ENCODE peak calls at places on chromosomes 5 and 9, in five cellular contexts. One of them, this sample, is unnamed. For H3K4me1, the result is how much of the 10 kb centered on the place peaks cover.

GRCh38 chr9:35795701-35796100 is 4.3 kb downstream of the NPR2 start:
- DNase-seq in kidney: no peak
- DNase-seq in thyroid gland: no peak
- DNase-seq in ascending aorta: no peak
- DNase-seq in stomach: no peak
- DNase-seq in this sample: no peak

GRCh38 chr5:10532421-10532820 is 31.4 kb upstream of the ANKRD33B start:
- DNase-seq in kidney: peak
- DNase-seq in thyroid gland: no peak
- DNase-seq in ascending aorta: no peak
- DNase-seq in stomach: no peak
- DNase-seq in this sample: no peak

GRCh38 chr5:32276173-32276853 is 36.4 kb downstream of the MTMR12 start:
- DNase-seq in kidney: no peak
- DNase-seq in thyroid gland: no peak
- DNase-seq in ascending aorta: no peak
- DNase-seq in stomach: no peak
- DNase-seq in this sample: peak

GRCh38 chr9:692636-693459 is 148.6 kb upstream of the DMRT1 start:
- DNase-seq in kidney: no peak
- DNase-seq in thyroid gland: no peak
- DNase-seq in ascending aorta: no peak
- DNase-seq in stomach: no peak
- DNase-seq in this sample: no peak

GRCh38 chr5:171907731-171908343 is 98.6 kb downstream of the FBXW11 start:
- DNase-seq in kidney: no peak
- DNase-seq in thyroid gland: peak
- DNase-seq in ascending aorta: no peak
- DNase-seq in stomach: peak
- DNase-seq in this sample: peak

GRCh38 chr9:135020481-135021392 is 66.7 kb upstream of the OLFM1 start:
- DNase-seq in kidney: peak
- DNase-seq in thyroid gland: no peak
- DNase-seq in ascending aorta: no peak
- DNase-seq in stomach: no peak
- DNase-seq in this sample: no peak

GRCh38 chr5:472076-472655 is 29.2 kb downstream of the EXOC3 start:
- DNase-seq in kidney: peak
- DNase-seq in thyroid gland: peak
- DNase-seq in ascending aorta: no peak
- DNase-seq in stomach: peak
- DNase-seq in this sample: peak

GRCh38 chr5:145588113-145588512 is 247.0 kb downstream of the PRELID2 start:
- DNase-seq in kidney: no peak
- DNase-seq in thyroid gland: no peak
- DNase-seq in ascending aorta: no peak
- DNase-seq in stomach: no peak
- DNase-seq in this sample: no peak

GRCh38 chr9:127027694-127028093 is 94.7 kb downstream of the ANGPTL2 start:
- DNase-seq in kidney: no peak
- DNase-seq in thyroid gland: no peak
- DNase-seq in ascending aorta: no peak
- DNase-seq in stomach: no peak
- DNase-seq in this sample: no peak

GRCh38 chr5:3709724-3710348 is 114.2 kb downstream of the IRX1 start:
- DNase-seq in kidney: no peak
- DNase-seq in thyroid gland: no peak
- DNase-seq in ascending aorta: no peak
- DNase-seq in stomach: no peak
- DNase-seq in this sample: no peak

GRCh38 chr9:131393622-131394463 is at the start of gene PRRC2B:
- DNase-seq in kidney: peak
- DNase-seq in thyroid gland: peak
- DNase-seq in ascending aorta: no peak
- DNase-seq in stomach: peak
- DNase-seq in this sample: peak

GRCh38 chr9:114696814-114697544 is 15.0 kb upstream of the TEX48 start:
- DNase-seq in kidney: no peak
- DNase-seq in thyroid gland: no peak
- DNase-seq in ascending aorta: no peak
- DNase-seq in stomach: no peak
- DNase-seq in this sample: no peak

GRCh38 chr9:118987167-118987566 is 382.1 kb downstream of the BRINP1 start:
- DNase-seq in kidney: no peak
- DNase-seq in thyroid gland: no peak
- DNase-seq in ascending aorta: no peak
- DNase-seq in stomach: no peak
- DNase-seq in this sample: no peak

GRCh38 chr5:146794326-146795029 is 84.1 kb downstream of the PPP2R2B start:
- DNase-seq in kidney: no peak
- DNase-seq in thyroid gland: no peak
- DNase-seq in ascending aorta: no peak
- DNase-seq in stomach: no peak
- DNase-seq in this sample: no peak

GRCh38 chr9:85702881-85703280 is 38.9 kb downstream of the AGTPBP1 start:
- DNase-seq in kidney: no peak
- DNase-seq in thyroid gland: no peak
- DNase-seq in ascending aorta: no peak
- DNase-seq in stomach: no peak
- DNase-seq in this sample: peak

GRCh38 chr9:121359358-121360294 is 10.4 kb downstream of the STOM start:
- DNase-seq in kidney: no peak
- DNase-seq in thyroid gland: no peak
- DNase-seq in ascending aorta: no peak
- DNase-seq in stomach: no peak
- DNase-seq in this sample: no peak

GRCh38 chr5:143001764-143002351 is 231.7 kb downstream of the ARHGAP26 start:
- DNase-seq in kidney: no peak
- DNase-seq in thyroid gland: no peak
- DNase-seq in ascending aorta: no peak
- DNase-seq in stomach: no peak
- DNase-seq in this sample: peak

DNA sequence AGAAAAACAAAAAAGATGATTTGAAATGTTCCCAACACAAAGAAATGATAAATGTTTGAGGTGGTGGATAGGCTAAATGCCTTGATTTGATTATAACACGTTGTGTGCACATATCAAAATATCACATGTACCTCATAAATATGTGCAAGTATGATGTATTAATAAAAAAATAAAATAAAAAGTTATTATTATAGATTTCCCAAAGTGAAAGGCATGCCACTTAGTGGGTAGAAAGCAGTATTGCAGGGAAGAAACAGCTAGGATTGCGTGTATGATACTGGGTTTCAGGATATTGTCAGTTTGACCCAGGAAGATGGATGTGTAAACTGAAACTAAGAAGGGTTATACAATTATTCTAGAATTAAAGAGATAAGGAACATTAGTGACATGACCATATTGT is 3.6 kb upstream of the TMEM38B start:
- DNase-seq in kidney: no peak
- DNase-seq in thyroid gland: no peak
- DNase-seq in ascending aorta: no peak
- DNase-seq in stomach: no peak
- DNase-seq in this sample: no peak
- TF ChIP-seq CTCF in kidney: peak
- TF ChIP-seq CTCF in thyroid gland: no peak
- TF ChIP-seq CTCF in ascending aorta: no peak
- TF ChIP-seq CTCF in stomach: no peak
- TF ChIP-seq CTCF in this sample: peak

DNA sequence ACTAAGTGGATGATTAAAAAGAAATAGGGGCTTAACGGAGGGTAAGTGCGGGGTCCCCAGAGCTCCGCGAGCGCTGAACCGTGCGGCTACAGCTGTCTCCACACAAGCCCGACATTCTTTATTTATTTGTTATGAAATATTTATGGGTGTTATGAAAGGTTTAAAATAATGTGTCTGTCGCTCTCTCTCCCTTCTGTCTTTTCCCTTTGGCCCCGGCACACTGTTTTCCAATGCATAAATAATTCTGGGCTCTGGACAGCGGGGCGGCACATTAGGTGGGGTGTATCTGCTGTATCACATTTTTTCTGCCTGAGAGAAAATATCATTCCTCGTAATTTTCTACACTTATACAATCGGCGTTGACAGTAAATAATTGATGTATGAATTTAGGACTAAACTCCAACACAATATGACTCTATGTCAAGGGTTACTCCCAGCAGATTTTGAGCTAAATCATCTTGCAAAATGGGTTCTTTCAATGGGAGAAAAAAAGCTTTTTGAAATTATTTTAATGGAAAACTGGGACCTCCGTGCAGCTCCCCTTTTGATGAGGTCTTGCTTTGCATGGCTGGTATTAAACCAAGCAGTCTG is 370.4 kb upstream of the IRX4 start:
- DNase-seq in kidney: no peak
- DNase-seq in thyroid gland: no peak
- DNase-seq in ascending aorta: no peak
- DNase-seq in stomach: no peak
- DNase-seq in this sample: no peak
- H3K4me1 ChIP-seq in kidney: under half
- H3K4me1 ChIP-seq in thyroid gland: under half
- H3K4me1 ChIP-seq in ascending aorta: under half
- H3K4me1 ChIP-seq in stomach: under half
- H3K4me1 ChIP-seq in this sample: under half

GRCh38 chr9:95057121-95057520 is 260.4 kb downstream of the FANCC start:
- DNase-seq in kidney: no peak
- DNase-seq in thyroid gland: no peak
- DNase-seq in ascending aorta: no peak
- DNase-seq in stomach: no peak
- DNase-seq in this sample: no peak
- H3K4me3 ChIP-seq in kidney: peak
- H3K4me3 ChIP-seq in thyroid gland: no peak
- H3K4me3 ChIP-seq in ascending aorta: peak
- H3K4me3 ChIP-seq in stomach: peak
- H3K4me3 ChIP-seq in this sample: no peak

GRCh38 chr5:40413747-40414146 is 266.0 kb upstream of the PTGER4 start:
- DNase-seq in kidney: no peak
- DNase-seq in thyroid gland: no peak
- DNase-seq in ascending aorta: no peak
- DNase-seq in stomach: no peak
- DNase-seq in this sample: peak
- TF ChIP-seq CTCF in kidney: no peak
- TF ChIP-seq CTCF in thyroid gland: no peak
- TF ChIP-seq CTCF in ascending aorta: no peak
- TF ChIP-seq CTCF in stomach: no peak
- TF ChIP-seq CTCF in this sample: no peak

GRCh38 chr5:153672347-153673090 is 182.0 kb downstream of the GRIA1 start:
- DNase-seq in kidney: no peak
- DNase-seq in thyroid gland: no peak
- DNase-seq in ascending aorta: no peak
- DNase-seq in stomach: no peak
- DNase-seq in this sample: no peak
- H3K4me1 ChIP-seq in kidney: under half
- H3K4me1 ChIP-seq in thyroid gland: under half
- H3K4me1 ChIP-seq in ascending aorta: under half
- H3K4me1 ChIP-seq in stomach: under half
- H3K4me1 ChIP-seq in this sample: under half

DNA sequence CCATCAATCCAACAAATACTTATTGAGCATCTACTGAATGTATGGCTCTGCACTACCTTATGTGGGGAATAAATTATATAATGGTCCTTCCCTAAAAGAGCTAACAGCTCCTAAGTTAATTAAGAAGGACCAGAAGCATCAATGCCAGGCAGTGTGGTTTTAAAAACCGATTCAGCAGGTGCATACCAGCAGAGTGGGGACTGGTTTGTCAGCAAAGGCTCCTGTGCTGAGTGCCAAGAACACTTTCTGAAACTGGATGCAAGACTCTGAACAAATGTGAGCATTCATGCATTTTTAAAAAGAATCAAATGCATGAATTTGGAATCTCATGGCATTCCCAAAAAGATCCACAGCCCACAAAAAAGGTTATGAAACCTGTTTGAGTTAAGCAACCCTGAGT is 142.2 kb downstream of the AUH start:
- DNase-seq in kidney: no peak
- DNase-seq in thyroid gland: no peak
- DNase-seq in ascending aorta: no peak
- DNase-seq in stomach: no peak
- DNase-seq in this sample: no peak
- H3K4me3 ChIP-seq in kidney: no peak
- H3K4me3 ChIP-seq in thyroid gland: no peak
- H3K4me3 ChIP-seq in ascending aorta: no peak
- H3K4me3 ChIP-seq in stomach: no peak
- H3K4me3 ChIP-seq in this sample: no peak

GRCh38 chr9:69027355-69028097 is 8.0 kb upstream of the FXN start:
- DNase-seq in kidney: no peak
- DNase-seq in thyroid gland: no peak
- DNase-seq in ascending aorta: no peak
- DNase-seq in stomach: no peak
- DNase-seq in this sample: peak
- TF ChIP-seq CTCF in kidney: peak
- TF ChIP-seq CTCF in thyroid gland: peak
- TF ChIP-seq CTCF in ascending aorta: peak
- TF ChIP-seq CTCF in stomach: no peak
- TF ChIP-seq CTCF in this sample: peak

DNA sequence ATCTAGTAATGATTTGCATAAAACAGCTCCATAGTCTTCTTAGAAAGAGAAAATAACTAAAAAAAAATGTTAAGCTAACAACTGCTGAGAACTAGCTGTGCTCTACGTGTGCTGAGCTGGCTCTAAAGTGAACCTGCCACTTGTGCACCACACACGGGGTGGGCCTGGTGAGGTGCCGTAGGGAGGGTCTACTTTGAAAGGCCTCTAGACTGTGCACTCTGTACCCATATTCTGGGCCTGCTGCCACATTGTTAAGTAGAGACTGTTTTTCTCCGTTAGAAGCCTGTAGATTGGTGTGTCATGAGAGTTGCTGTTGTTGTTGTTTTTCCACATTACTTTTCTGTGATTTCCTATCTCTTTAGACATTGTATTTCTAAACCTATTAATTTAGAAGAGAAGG is 93.9 kb downstream of the CD180 start:
- DNase-seq in kidney: no peak
- DNase-seq in thyroid gland: peak
- DNase-seq in ascending aorta: no peak
- DNase-seq in stomach: no peak
- DNase-seq in this sample: no peak
- H3K4me1 ChIP-seq in kidney: under half
- H3K4me1 ChIP-seq in thyroid gland: under half
- H3K4me1 ChIP-seq in ascending aorta: under half
- H3K4me1 ChIP-seq in stomach: under half
- H3K4me1 ChIP-seq in this sample: under half

DNA sequence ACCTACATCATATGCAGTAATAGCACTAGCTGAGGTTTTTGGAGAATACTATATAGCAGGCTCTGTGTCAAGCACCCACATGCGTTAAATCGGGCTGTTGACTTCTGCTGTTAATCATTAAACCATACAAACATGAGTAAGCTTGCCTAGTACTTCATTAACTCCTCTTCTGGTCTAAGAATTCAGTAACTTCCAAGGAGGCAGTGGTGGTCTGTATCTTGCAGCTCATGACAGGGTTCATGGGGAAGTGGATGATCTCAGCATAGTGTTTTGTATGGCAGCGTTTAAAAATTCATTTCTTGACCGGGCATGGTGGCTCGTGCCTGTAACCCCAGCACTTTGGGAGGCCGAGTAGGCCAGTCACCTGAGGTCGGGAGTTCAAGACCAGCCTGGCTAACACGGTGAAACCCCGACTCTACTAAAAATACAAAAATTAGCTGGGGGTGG is at the start of gene HAVCR1:
- DNase-seq in kidney: no peak
- DNase-seq in thyroid gland: no peak
- DNase-seq in ascending aorta: no peak
- DNase-seq in stomach: no peak
- DNase-seq in this sample: no peak
- H3K4me3 ChIP-seq in kidney: peak
- H3K4me3 ChIP-seq in thyroid gland: no peak
- H3K4me3 ChIP-seq in ascending aorta: no peak
- H3K4me3 ChIP-seq in stomach: no peak
- H3K4me3 ChIP-seq in this sample: no peak

This sample was measured in cardiac muscle cell.